ENCODE peak calls at places on chromosomes 11 and 22, in four cellular contexts. K is WTC11, P is K562, G is HepG2. W is an unnamed sample.

GRCh38 chr11:64056213-64056785 is 20.6 kb downstream of the FLRT1 start:
- DNase-seq in P (no peak), K (no peak), G (no peak), W (no peak)

GRCh38 chr11:30406978-30407762 is 84.3 kb downstream of the ARL14EP start:
- DNase-seq in G (peak; percentile 26), K (no peak), P (no peak), W (no peak)

GRCh38 chr11:14906614-14907392 is 14.8 kb upstream of the CYP2R1 start:
- DNase-seq in K (no peak), G (no peak), P (no peak), W (no peak)

GRCh38 chr11:67057410-67057757 is 737 bp downstream of the RHOD start:
- DNase-seq in G (no peak), K (no peak), P (no peak), W (no peak)

GRCh38 chr11:7974668-7975067 is 9.4 kb upstream of the NLRP10 start:
- DNase-seq in P (no peak), K (peak; percentile 23), G (no peak), W (no peak)

GRCh38 chr11:862028-862703 is 19.5 kb downstream of the TSPAN4 start:
- DNase-seq in K (peak; percentile 57), P (peak; percentile 85), G (no peak), W (no peak)

GRCh38 chr11:69142894-69143293 is 12.8 kb upstream of the SMIM38 start:
- DNase-seq in G (no peak), P (peak; percentile 92), K (no peak), W (no peak)

GRCh38 chr11:35853871-35854270 is 90.0 kb upstream of the LDLRAD3 start:
- DNase-seq in G (no peak), K (no peak), P (no peak), W (no peak)

GRCh38 chr11:38950882-38951281 is 2352.8 kb upstream of the RAG2 start:
- DNase-seq in G (no peak), K (no peak), P (no peak), W (no peak)

GRCh38 chr22:42869888-42870480 is 12.9 kb upstream of the ARFGAP3 start:
- DNase-seq in P (no peak), K (no peak), G (no peak), W (no peak)

GRCh38 chr11:83259559-83259958 is 26.6 kb downstream of the CCDC90B start:
- DNase-seq in P (no peak), G (no peak), K (no peak), W (no peak)

GRCh38 chr11:30321321-30321720 is 1.6 kb upstream of the ARL14EP start:
- DNase-seq in K (no peak), P (no peak), G (no peak), W (no peak)

GRCh38 chr11:6703247-6704063 is 20.3 kb upstream of the MRPL17 start:
- DNase-seq in P (no peak), K (peak; percentile 36), G (peak; percentile 64), W (no peak)

GRCh38 chr11:78573271-78574035 is 1.2 kb downstream of the NARS2 start:
- DNase-seq in G (no peak), K (no peak), P (no peak), W (no peak)

GRCh38 chr11:118109231-118109630 is 22.5 kb upstream of the SMIM35 start:
- DNase-seq in K (no peak), P (no peak), G (no peak), W (no peak)

GRCh38 chr22:34804588-34804987 is 261.4 kb upstream of the ISX start:
- DNase-seq in K (peak; percentile 33), P (peak; percentile 8), G (no peak), W (no peak)

GRCh38 chr22:17700778-17701177 is 62.2 kb downstream of the BCL2L13 start:
- DNase-seq in K (no peak), P (no peak), G (no peak), W (no peak)
- TF ChIP-seq TCF7 in K (no peak), P (no peak), G (no peak), W (no peak)

GRCh38 chr11:126032374-126032773 is 30.3 kb downstream of the CDON start:
- DNase-seq in K (no peak), P (no peak), G (no peak), W (no peak)

GRCh38 chr11:126034880-126035279 is 27.8 kb downstream of the CDON start:
- DNase-seq in P (no peak), K (no peak), G (no peak), W (no peak)

GRCh38 chr11:126035718-126036117 is 26.9 kb downstream of the CDON start:
- DNase-seq in G (no peak), K (no peak), P (no peak), W (no peak)

GRCh38 chr11:126029805-126030204 is 32.9 kb downstream of the CDON start:
- DNase-seq in K (no peak), G (peak; percentile 33), P (no peak), W (no peak)

DNA sequence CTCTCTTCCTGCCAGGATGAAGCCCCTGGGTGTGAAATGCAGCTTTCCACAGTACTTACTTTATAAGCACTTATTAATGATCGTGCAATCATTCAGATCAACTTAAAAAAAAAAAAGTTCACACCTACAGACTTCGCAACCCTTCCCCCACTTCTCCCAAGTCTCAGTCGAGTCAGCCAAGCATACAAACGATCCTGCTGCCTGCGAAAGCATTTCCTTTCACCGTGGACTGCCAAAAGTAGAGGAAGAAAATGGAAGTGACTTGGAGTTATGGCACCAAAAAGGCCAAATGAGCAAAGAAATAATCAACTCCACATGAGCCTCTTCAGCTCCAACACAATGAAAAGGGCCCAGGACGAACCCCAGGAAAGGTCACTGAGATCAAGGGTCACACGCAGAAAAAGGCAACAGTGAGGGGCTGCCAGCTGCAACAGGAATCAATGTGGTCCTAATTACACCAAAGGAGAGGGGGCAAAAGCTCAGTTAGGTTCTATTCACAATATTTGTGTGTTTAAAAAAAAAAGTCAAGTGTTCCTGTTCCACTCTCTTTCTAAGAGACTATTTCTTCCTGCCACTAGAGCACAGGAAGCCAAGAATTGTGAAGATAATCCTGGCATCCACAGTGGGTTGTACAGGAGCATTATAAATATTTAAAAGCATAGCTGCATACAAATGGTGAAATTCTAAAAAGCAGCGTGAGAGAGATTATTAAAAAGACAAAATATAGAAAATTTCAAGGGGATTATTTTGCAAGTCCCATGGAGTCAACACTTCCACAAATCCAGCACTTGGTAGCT is 28.4 kb downstream of the CDON start:
- DNase-seq in G (no peak), K (no peak), P (no peak), W (no peak)
- TF ChIP-seq TCF7 in G (no peak), K (no peak), P (no peak), W (no peak)

GRCh38 chr11:1916132-1916985 is 3.1 kb upstream of the TNNT3 start:
- DNase-seq in K (no peak), P (no peak), G (no peak), W (peak; percentile 9)
- TF ChIP-seq TCF7 in K (no peak), P (no peak), G (no peak), W (no peak)

DNA sequence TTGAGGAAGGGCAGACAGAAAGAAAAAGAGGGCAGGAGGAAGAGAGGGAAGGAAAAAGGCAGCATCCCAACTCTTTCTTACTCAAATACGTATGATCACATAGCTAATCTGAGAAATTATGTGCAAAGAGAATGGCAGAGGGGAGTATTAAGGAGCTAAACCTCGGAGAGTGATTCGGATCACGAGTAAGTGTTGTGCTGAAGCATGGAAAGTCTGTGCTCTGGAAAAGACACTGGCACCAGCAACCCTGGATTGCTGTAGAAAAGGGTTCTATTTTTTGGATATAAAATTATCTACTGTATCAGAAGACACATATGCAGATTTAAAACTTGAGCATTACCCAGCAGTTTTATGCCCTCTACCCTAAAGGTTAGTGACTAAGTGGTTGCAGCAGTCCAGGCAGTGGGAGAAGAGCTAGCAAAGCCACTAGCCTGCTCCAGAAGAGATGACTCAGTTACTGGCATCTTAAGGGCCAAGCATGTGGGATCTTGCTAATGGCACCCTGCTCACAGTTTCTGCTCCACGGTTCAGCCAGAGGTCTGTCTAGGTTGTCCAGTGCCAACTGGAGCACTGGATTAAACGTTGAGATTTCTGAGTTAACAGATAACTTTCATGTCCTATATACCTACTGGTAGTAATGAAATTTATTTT is 151.7 kb downstream of the SWAP70 start:
- DNase-seq in G (no peak), K (no peak), P (no peak), W (no peak)
- TF ChIP-seq TCF7 in G (no peak), K (no peak), P (no peak), W (no peak)

DNA sequence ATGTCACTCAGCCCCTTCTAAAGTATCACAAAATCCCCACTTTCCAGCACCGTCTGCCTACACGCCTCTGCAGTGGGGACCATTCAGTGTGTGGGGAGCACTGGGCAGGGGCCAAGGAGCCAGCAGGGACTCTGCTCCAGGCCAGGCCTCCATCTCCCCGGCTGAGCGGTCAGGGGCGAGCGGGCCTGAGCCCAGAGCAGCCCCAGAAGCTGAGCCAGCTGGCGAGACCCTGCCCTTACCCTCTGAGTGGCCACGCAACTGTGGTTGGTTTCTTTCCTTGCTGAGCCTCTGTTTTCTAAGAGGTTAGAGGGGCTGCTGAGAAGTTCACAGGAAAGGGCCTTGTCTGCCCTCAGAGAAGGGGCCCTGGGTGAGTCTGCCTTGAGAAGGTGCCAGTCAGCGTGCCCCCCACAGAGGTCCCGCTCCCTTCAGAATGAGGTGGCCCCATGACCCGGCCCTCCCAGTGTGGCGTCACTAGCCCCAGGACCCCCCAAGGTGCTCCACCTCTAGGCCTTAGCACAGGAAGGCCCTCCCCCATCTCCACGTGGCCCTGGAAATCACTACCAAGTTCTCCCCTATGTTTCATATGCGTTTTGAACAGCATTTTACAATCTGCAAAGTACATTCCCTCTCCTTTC is 46.9 kb downstream of the WNT11 start:
- DNase-seq in P (no peak), G (no peak), K (no peak), W (no peak)
- TF ChIP-seq TCF7 in P (no peak), G (no peak), K (no peak), W (no peak)

GRCh38 chr11:11836676-11837231 is 5.0 kb upstream of the USP47 start:
- DNase-seq in K (no peak), G (no peak), P (no peak), W (no peak)
- TF ChIP-seq TCF7 in K (no peak), G (no peak), P (no peak), W (no peak)

GRCh38 chr22:45984316-45984916 is 7.5 kb upstream of the WNT7B start:
- DNase-seq in P (no peak), G (no peak), K (no peak), W (no peak)

GRCh38 chr22:45983797-45984196 is 6.8 kb upstream of the WNT7B start:
- DNase-seq in G (no peak), K (no peak), P (no peak), W (no peak)

GRCh38 chr22:45978275-45978713 is 1.3 kb upstream of the WNT7B start:
- DNase-seq in K (no peak), G (no peak), P (no peak), W (no peak)

GRCh38 chr22:45977551-45978274 is 751 bp upstream of the WNT7B start:
- DNase-seq in K (peak; percentile 41), G (no peak), P (no peak), W (no peak)

DNA sequence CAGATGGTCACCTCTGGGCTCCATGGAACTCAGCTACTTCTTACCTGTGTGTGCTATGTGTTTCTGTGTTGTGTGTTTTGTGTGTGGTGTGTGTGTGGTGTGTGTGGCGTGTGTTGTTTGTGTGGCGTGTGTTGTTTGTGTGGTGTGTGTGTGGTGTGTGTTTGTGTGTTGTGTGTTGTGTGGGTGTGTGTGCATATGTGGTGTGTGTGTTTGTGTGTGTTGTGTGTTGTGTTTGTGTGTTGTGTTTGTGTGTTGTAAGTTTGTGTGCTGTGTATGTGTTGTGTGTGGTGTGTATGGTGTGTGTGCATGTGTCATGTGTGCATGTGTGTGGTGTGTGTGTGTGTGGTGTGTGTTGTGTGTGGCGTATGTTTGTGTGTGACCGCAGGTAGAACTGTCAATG is 3.8 kb upstream of the WNT7B start:
- DNase-seq in P (no peak), K (no peak), G (no peak), W (no peak)
- TF ChIP-seq TCF7 in P (no peak), K (no peak), G (no peak), W (no peak)